ENCODE peak calls at places on chromosomes 12 and 14, in nine cellular contexts. One of them, this sample, is unnamed.

GRCh38 chr12:81412940-81413339 is 335.1 kb downstream of the ACSS3 start:
- DNase-seq in fibroblast of lung: no peak
- DNase-seq in Peyer's patch: no peak
- DNase-seq in stomach: no peak
- DNase-seq in Calu3: no peak
- DNase-seq in sigmoid colon: no peak
- DNase-seq in hepatocyte: no peak
- DNase-seq in activated B cell treated with CpG ODN at 0.5 μM for 24 hours: no peak
- DNase-seq in AG09319: no peak
- DNase-seq in this sample: no peak

GRCh38 chr12:26822051-26822450 is 10.9 kb downstream of the ITPR2 start:
- DNase-seq in Peyer's patch: no peak
- DNase-seq in hepatocyte: no peak
- DNase-seq in sigmoid colon: no peak
- DNase-seq in AG09319: no peak
- DNase-seq in stomach: no peak
- DNase-seq in fibroblast of lung: no peak
- DNase-seq in Calu3: no peak
- DNase-seq in activated B cell treated with CpG ODN at 0.5 μM for 24 hours: no peak
- DNase-seq in this sample: no peak

GRCh38 chr12:127060310-127060847 is 1206.6 kb upstream of the TMEM132C start:
- DNase-seq in Calu3: no peak
- DNase-seq in sigmoid colon: no peak
- DNase-seq in fibroblast of lung: no peak
- DNase-seq in stomach: no peak
- DNase-seq in AG09319: no peak
- DNase-seq in Peyer's patch: no peak
- DNase-seq in activated B cell treated with CpG ODN at 0.5 μM for 24 hours: no peak
- DNase-seq in hepatocyte: no peak
- DNase-seq in this sample: no peak

GRCh38 chr12:95216704-95217376 is 427 bp downstream of the FGD6 start:
- DNase-seq in stomach: no peak
- DNase-seq in AG09319: no peak
- DNase-seq in fibroblast of lung: peak
- DNase-seq in hepatocyte: no peak
- DNase-seq in sigmoid colon: no peak
- DNase-seq in activated B cell treated with CpG ODN at 0.5 μM for 24 hours: no peak
- DNase-seq in Calu3: no peak
- DNase-seq in Peyer's patch: no peak
- DNase-seq in this sample: no peak

GRCh38 chr14:102088012-102088792 is 1.4 kb upstream of the HSP90AA1 start:
- DNase-seq in Calu3: no peak
- DNase-seq in AG09319: no peak
- DNase-seq in hepatocyte: peak
- DNase-seq in sigmoid colon: peak
- DNase-seq in stomach: peak
- DNase-seq in Peyer's patch: peak
- DNase-seq in fibroblast of lung: no peak
- DNase-seq in activated B cell treated with CpG ODN at 0.5 μM for 24 hours: peak
- DNase-seq in this sample: no peak

GRCh38 chr12:115227137-115227615 is 543.2 kb upstream of the TBX3 start:
- DNase-seq in Peyer's patch: no peak
- DNase-seq in Calu3: no peak
- DNase-seq in fibroblast of lung: peak
- DNase-seq in sigmoid colon: no peak
- DNase-seq in stomach: no peak
- DNase-seq in activated B cell treated with CpG ODN at 0.5 μM for 24 hours: no peak
- DNase-seq in hepatocyte: peak
- DNase-seq in AG09319: peak
- DNase-seq in this sample: no peak

GRCh38 chr12:27974735-27975221 is 2.2 kb upstream of the PTHLH start:
- DNase-seq in hepatocyte: no peak
- DNase-seq in fibroblast of lung: no peak
- DNase-seq in Calu3: no peak
- DNase-seq in activated B cell treated with CpG ODN at 0.5 μM for 24 hours: no peak
- DNase-seq in sigmoid colon: no peak
- DNase-seq in Peyer's patch: no peak
- DNase-seq in stomach: no peak
- DNase-seq in AG09319: no peak
- DNase-seq in this sample: no peak

GRCh38 chr14:99671230-99672224 is 12.6 kb upstream of the CYP46A1 start:
- DNase-seq in fibroblast of lung: no peak
- DNase-seq in activated B cell treated with CpG ODN at 0.5 μM for 24 hours: no peak
- DNase-seq in sigmoid colon: peak
- DNase-seq in AG09319: no peak
- DNase-seq in hepatocyte: peak
- DNase-seq in Peyer's patch: no peak
- DNase-seq in Calu3: no peak
- DNase-seq in stomach: no peak
- DNase-seq in this sample: no peak

GRCh38 chr12:46524778-46525177 is 152.2 kb upstream of the SLC38A2 start:
- DNase-seq in sigmoid colon: peak
- DNase-seq in stomach: peak
- DNase-seq in Calu3: no peak
- DNase-seq in Peyer's patch: peak
- DNase-seq in hepatocyte: peak
- DNase-seq in fibroblast of lung: peak
- DNase-seq in AG09319: peak
- DNase-seq in activated B cell treated with CpG ODN at 0.5 μM for 24 hours: no peak
- DNase-seq in this sample: no peak

GRCh38 chr14:71574976-71575375 is 357.3 kb upstream of the RGS6 start:
- DNase-seq in AG09319: peak
- DNase-seq in stomach: no peak
- DNase-seq in hepatocyte: peak
- DNase-seq in sigmoid colon: no peak
- DNase-seq in Peyer's patch: no peak
- DNase-seq in fibroblast of lung: peak
- DNase-seq in Calu3: no peak
- DNase-seq in activated B cell treated with CpG ODN at 0.5 μM for 24 hours: no peak
- DNase-seq in this sample: no peak

GRCh38 chr12:43277630-43278267 is 274.3 kb downstream of the ADAMTS20 start:
- DNase-seq in Calu3: peak
- DNase-seq in fibroblast of lung: peak
- DNase-seq in stomach: no peak
- DNase-seq in AG09319: no peak
- DNase-seq in hepatocyte: peak
- DNase-seq in sigmoid colon: no peak
- DNase-seq in Peyer's patch: no peak
- DNase-seq in activated B cell treated with CpG ODN at 0.5 μM for 24 hours: no peak
- DNase-seq in this sample: no peak

GRCh38 chr14:65412881-65413738 is 580 bp downstream of the FUT8 start:
- DNase-seq in fibroblast of lung: peak
- DNase-seq in sigmoid colon: peak
- DNase-seq in activated B cell treated with CpG ODN at 0.5 μM for 24 hours: no peak
- DNase-seq in Peyer's patch: peak
- DNase-seq in stomach: peak
- DNase-seq in hepatocyte: peak
- DNase-seq in AG09319: peak
- DNase-seq in Calu3: peak
- DNase-seq in this sample: no peak

DNA sequence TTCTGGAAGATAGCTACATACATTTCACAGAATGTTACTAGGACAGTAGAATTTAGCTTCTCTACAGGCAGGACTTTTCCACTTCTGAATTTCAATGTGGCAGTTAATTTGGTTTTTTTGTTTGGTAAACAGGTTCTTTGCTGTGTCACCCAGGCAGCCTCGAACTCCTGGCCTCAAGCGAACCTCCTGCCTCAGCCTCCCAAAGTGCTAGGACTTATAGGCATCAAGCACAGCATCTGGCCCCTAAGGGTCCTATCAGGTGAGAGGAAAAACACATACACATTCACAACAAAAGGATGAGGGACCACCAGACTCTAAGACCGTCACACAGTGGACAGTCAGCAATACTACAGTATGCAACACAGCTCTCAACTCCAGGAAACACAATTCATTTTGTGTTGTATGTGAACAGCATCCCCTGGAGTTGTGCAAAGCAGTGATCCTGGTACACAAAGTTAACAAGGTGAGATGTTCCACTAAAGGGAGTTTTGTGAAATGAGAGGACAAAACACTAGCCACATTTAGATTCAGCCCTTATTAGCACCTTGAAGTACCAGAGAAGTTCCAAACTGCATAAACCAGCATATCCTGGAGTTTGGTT is 6.9 kb downstream of the ATP2B1 start:
- DNase-seq in AG09319: no peak
- DNase-seq in hepatocyte: no peak
- DNase-seq in activated B cell treated with CpG ODN at 0.5 μM for 24 hours: no peak
- DNase-seq in Peyer's patch: no peak
- DNase-seq in fibroblast of lung: no peak
- DNase-seq in sigmoid colon: no peak
- DNase-seq in Calu3: no peak
- DNase-seq in stomach: no peak
- DNase-seq in this sample: no peak
- TF ChIP-seq CTCF in AG09319: no peak
- TF ChIP-seq CTCF in hepatocyte: no peak
- TF ChIP-seq CTCF in activated B cell treated with CpG ODN at 0.5 μM for 24 hours: no peak
- TF ChIP-seq CTCF in Peyer's patch: no peak
- TF ChIP-seq CTCF in fibroblast of lung: peak
- TF ChIP-seq CTCF in sigmoid colon: no peak
- TF ChIP-seq CTCF in Calu3: no peak
- TF ChIP-seq CTCF in stomach: no peak
- TF ChIP-seq CTCF in this sample: no peak

GRCh38 chr12:5428332-5429221 is 3.3 kb upstream of the NTF3 start:
- DNase-seq in Peyer's patch: no peak
- DNase-seq in Calu3: no peak
- DNase-seq in activated B cell treated with CpG ODN at 0.5 μM for 24 hours: no peak
- DNase-seq in hepatocyte: peak
- DNase-seq in AG09319: no peak
- DNase-seq in fibroblast of lung: peak
- DNase-seq in sigmoid colon: no peak
- DNase-seq in stomach: no peak
- DNase-seq in this sample: no peak
- TF ChIP-seq CTCF in Peyer's patch: no peak
- TF ChIP-seq CTCF in Calu3: no peak
- TF ChIP-seq CTCF in activated B cell treated with CpG ODN at 0.5 μM for 24 hours: no peak
- TF ChIP-seq CTCF in hepatocyte: peak
- TF ChIP-seq CTCF in AG09319: peak
- TF ChIP-seq CTCF in fibroblast of lung: peak
- TF ChIP-seq CTCF in sigmoid colon: peak
- TF ChIP-seq CTCF in stomach: no peak
- TF ChIP-seq CTCF in this sample: peak

DNA sequence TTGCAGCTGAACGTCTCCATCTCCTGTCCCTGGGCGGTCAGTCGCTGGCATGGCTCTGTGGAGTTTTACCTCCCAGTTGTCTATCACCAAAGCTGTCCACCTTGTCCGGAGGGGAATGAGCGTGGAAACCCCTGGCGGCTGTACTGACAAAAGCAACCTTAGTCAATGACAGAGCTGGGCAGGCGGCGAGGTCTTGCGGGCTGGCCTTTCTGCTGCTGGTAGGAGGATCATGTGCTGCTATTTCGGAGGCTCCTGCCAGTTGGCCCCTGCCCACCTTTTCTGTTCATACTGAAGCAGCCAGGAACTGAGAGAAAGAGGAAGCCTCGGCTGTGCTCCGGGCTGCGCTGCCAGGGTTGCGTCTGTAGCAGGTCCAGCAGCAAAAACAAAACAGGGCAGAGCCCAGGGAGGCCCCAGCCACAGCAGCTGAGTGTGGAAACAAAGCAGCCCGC is 57.7 kb downstream of the HMGA2 start:
- DNase-seq in fibroblast of lung: peak
- DNase-seq in Calu3: no peak
- DNase-seq in AG09319: no peak
- DNase-seq in Peyer's patch: peak
- DNase-seq in stomach: peak
- DNase-seq in hepatocyte: peak
- DNase-seq in sigmoid colon: peak
- DNase-seq in activated B cell treated with CpG ODN at 0.5 μM for 24 hours: no peak
- DNase-seq in this sample: no peak
- TF ChIP-seq CTCF in fibroblast of lung: peak
- TF ChIP-seq CTCF in Calu3: no peak
- TF ChIP-seq CTCF in AG09319: peak
- TF ChIP-seq CTCF in Peyer's patch: no peak
- TF ChIP-seq CTCF in stomach: no peak
- TF ChIP-seq CTCF in hepatocyte: no peak
- TF ChIP-seq CTCF in sigmoid colon: peak
- TF ChIP-seq CTCF in activated B cell treated with CpG ODN at 0.5 μM for 24 hours: no peak
- TF ChIP-seq CTCF in this sample: peak

GRCh38 chr14:52348279-52348678 is 34.2 kb downstream of the PTGER2 start:
- DNase-seq in Peyer's patch: no peak
- DNase-seq in stomach: no peak
- DNase-seq in AG09319: no peak
- DNase-seq in hepatocyte: no peak
- DNase-seq in fibroblast of lung: peak
- DNase-seq in activated B cell treated with CpG ODN at 0.5 μM for 24 hours: no peak
- DNase-seq in Calu3: no peak
- DNase-seq in sigmoid colon: no peak
- DNase-seq in this sample: no peak

GRCh38 chr14:52346778-52347177 is 32.7 kb downstream of the PTGER2 start:
- DNase-seq in Calu3: no peak
- DNase-seq in fibroblast of lung: no peak
- DNase-seq in stomach: no peak
- DNase-seq in AG09319: no peak
- DNase-seq in hepatocyte: no peak
- DNase-seq in activated B cell treated with CpG ODN at 0.5 μM for 24 hours: no peak
- DNase-seq in sigmoid colon: no peak
- DNase-seq in Peyer's patch: no peak
- DNase-seq in this sample: no peak

GRCh38 chr14:52339262-52339661 is 25.1 kb downstream of the PTGER2 start:
- DNase-seq in sigmoid colon: no peak
- DNase-seq in fibroblast of lung: no peak
- DNase-seq in hepatocyte: no peak
- DNase-seq in stomach: no peak
- DNase-seq in AG09319: no peak
- DNase-seq in Calu3: no peak
- DNase-seq in Peyer's patch: no peak
- DNase-seq in activated B cell treated with CpG ODN at 0.5 μM for 24 hours: no peak
- DNase-seq in this sample: no peak

GRCh38 chr14:52338282-52338681 is 24.2 kb downstream of the PTGER2 start:
- DNase-seq in fibroblast of lung: peak
- DNase-seq in AG09319: no peak
- DNase-seq in sigmoid colon: no peak
- DNase-seq in Calu3: no peak
- DNase-seq in stomach: no peak
- DNase-seq in activated B cell treated with CpG ODN at 0.5 μM for 24 hours: no peak
- DNase-seq in Peyer's patch: no peak
- DNase-seq in hepatocyte: peak
- DNase-seq in this sample: no peak

DNA sequence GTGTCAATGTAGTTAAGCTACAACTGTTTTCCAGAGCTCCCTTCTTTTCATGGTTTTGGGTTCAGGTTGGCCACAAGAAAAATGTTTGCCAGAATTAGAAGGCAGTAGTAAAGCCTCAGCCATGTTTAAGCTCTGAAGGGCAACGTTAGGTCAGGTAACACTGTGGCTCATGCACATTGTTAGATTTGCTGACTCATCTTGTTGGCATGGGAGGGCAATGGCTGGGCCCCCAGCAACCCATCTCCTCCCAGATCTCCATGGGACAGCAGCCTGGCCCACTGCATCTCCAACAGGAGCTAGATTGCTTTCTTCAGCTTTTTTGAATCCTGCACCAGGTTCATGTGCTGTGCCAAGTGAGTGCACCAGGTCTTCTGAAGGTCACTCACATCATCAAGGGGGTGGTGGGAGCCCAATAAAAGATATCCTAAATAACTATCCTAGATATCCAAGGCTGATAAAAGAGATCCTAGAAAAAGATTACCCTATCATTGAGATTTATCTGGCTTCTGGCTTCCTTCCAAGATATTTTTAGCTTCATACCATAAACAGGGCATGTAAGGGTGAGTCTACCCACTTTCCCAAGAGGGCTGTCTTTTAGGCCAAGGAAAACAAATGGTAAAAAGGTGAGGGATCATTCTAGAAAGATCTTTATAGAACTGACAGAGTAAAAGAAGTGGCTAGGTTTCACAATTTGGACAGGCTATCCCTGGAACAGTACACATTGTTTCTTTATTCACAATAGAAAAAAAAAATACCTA is 28.9 kb downstream of the PTGER2 start:
- DNase-seq in stomach: no peak
- DNase-seq in Peyer's patch: no peak
- DNase-seq in sigmoid colon: no peak
- DNase-seq in hepatocyte: no peak
- DNase-seq in activated B cell treated with CpG ODN at 0.5 μM for 24 hours: no peak
- DNase-seq in Calu3: no peak
- DNase-seq in AG09319: no peak
- DNase-seq in fibroblast of lung: peak
- DNase-seq in this sample: no peak
- TF ChIP-seq CTCF in stomach: no peak
- TF ChIP-seq CTCF in Peyer's patch: no peak
- TF ChIP-seq CTCF in sigmoid colon: no peak
- TF ChIP-seq CTCF in hepatocyte: no peak
- TF ChIP-seq CTCF in activated B cell treated with CpG ODN at 0.5 μM for 24 hours: no peak
- TF ChIP-seq CTCF in Calu3: no peak
- TF ChIP-seq CTCF in AG09319: no peak
- TF ChIP-seq CTCF in fibroblast of lung: no peak
- TF ChIP-seq CTCF in this sample: no peak

This sample was measured in type B pancreatic cell.